ENCODE peak calls at places on chromosome 5, in four cellular contexts. G is osteoblast, M is HCT116, B is cardiac muscle cell. S is an unnamed sample. For H3K9me3, the result is how much of the 10 kb centered on the place peaks cover.

GRCh38 chr5:45260292-45260691 is 435.9 kb downstream of the HCN1 start:
- DNase-seq in G (no peak), M (no peak), B (no peak), S (no peak)

GRCh38 chr5:160001457-160001856 is 7.5 kb upstream of the TTC1 start:
- DNase-seq in G (no peak), M (no peak), B (no peak), S (no peak)

GRCh38 chr5:115986358-115986757 is 24.1 kb downstream of the LVRN start:
- DNase-seq in G (no peak), M (no peak), B (peak), S (no peak)

GRCh38 chr5:149445739-149446369 is 66.8 kb upstream of the IL17B start:
- DNase-seq in G (peak), M (no peak), B (peak), S (no peak)

GRCh38 chr5:122458278-122458872 is 146.3 kb downstream of the SNCAIP start:
- DNase-seq in G (peak), M (peak), B (peak), S (no peak)

GRCh38 chr5:137078171-137078665 is 420.9 kb downstream of the SPOCK1 start:
- DNase-seq in G (no peak), M (peak), B (no peak), S (no peak)

GRCh38 chr5:145237843-145238242 is 597.3 kb downstream of the PRELID2 start:
- DNase-seq in G (no peak), M (peak), B (peak), S (no peak)

GRCh38 chr5:67350185-67350584 is 153.6 kb upstream of the CD180 start:
- DNase-seq in G (no peak), M (no peak), B (no peak), S (no peak)

GRCh38 chr5:51997908-51998307 is 614.7 kb downstream of the ISL1 start:
- DNase-seq in G (peak), M (no peak), B (no peak), S (no peak)

GRCh38 chr5:147821791-147822190 is 9.7 kb downstream of the SPINK1 start:
- DNase-seq in G (no peak), M (no peak), B (no peak), S (no peak)

GRCh38 chr5:135605221-135605620 is 26.4 kb upstream of the CXCL14 start:
- DNase-seq in G (no peak), M (no peak), B (no peak), S (no peak)

GRCh38 chr5:161391724-161392123 is 154.8 kb downstream of the GABRB2 start:
- DNase-seq in G (peak), M (no peak), B (no peak), S (no peak)

GRCh38 chr5:141422742-141423291 is 2.0 kb downstream of the PCDHGA11 start:
- DNase-seq in G (no peak), M (no peak), B (no peak), S (no peak)
- H3K9me3 ChIP-seq in G (under half), M (under half), B (under half), S (under half)

DNA sequence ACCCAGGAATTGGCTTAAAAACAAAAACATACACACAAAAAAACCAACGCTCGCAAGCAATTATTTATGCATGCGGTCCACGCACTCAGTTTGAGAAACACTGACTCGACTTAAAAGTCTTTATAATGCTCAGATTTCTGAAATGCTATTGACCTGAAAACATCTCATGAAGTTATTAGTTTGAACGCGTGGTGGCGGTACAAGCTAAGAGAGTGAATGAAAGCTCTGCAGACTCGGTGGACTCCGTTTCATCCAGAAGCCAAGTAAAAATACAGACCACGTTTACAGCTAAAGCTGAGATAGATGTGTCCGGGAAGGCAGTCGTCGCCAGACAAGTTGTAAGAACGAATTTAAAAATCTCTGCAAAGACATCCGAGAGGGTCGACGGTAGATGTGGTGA is at the start of gene PCDHB6:
- DNase-seq in G (no peak), M (no peak), B (peak), S (no peak)
- H3K9me3 ChIP-seq in G (under half), M (under half), B (under half), S (under half)

GRCh38 chr5:18380729-18381362 is 746.6 kb downstream of the TAF11L14 start:
- DNase-seq in G (no peak), M (no peak), B (no peak), S (no peak)
- H3K9me3 ChIP-seq in G (under half), M (under half), B (under half), S (under half)

GRCh38 chr5:141393267-141393666 is 834 bp downstream of the PCDHGA8 start:
- DNase-seq in G (no peak), M (no peak), B (no peak), S (no peak)
- H3K9me3 ChIP-seq in G (under half), M (under half), B (under half), S (under half)

DNA sequence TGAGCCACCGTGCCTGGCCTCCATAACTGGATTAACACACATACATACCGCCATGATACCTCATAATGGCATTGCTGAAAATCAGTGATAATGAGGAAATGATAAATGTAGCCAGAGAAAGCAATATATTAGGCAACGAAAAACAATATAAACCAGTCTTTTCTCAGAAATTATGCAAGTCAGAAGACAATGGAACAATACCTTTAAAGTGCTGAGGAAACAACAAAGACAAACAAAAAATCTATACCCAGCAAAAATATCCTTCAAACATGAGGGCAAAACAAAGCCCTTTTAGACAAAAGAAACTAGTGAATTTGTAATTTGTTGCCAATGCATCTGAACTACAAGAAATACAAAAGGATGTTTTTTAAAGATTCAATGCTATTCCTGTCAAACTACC is 98.2 kb upstream of the TNFAIP8 start:
- DNase-seq in G (no peak), M (no peak), B (no peak), S (no peak)
- H3K9me3 ChIP-seq in G (under half), M (under half), B (under half), S (under half)

GRCh38 chr5:154002093-154002492 is 36.6 kb downstream of the FAM114A2 start:
- DNase-seq in G (no peak), M (no peak), B (peak), S (no peak)

GRCh38 chr5:153998768-153999167 is 39.9 kb downstream of the FAM114A2 start:
- DNase-seq in G (no peak), M (no peak), B (no peak), S (no peak)

GRCh38 chr5:154000703-154001102 is 38.0 kb downstream of the FAM114A2 start:
- DNase-seq in G (no peak), M (no peak), B (no peak), S (no peak)

GRCh38 chr5:153998010-153998409 is 40.7 kb downstream of the FAM114A2 start:
- DNase-seq in G (no peak), M (no peak), B (peak), S (no peak)

DNA sequence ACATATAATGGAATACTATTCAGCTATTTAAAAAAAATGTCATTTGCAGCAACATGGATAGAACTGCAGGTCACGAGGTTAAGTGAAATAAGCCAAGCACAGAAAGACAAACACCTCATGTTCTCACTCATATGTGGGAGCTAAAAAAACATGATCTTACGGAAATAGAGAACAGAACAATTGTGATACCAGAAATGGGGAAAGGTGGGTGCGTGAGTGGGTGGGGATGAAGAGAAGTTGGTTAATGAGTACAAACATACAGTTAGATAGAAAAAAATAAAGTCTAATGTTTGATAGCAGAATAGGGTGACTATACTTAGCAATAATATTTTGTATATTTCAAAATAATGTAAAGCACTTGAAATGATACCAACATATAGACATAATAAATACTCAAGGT is 38.7 kb downstream of the FAM114A2 start:
- DNase-seq in G (no peak), M (no peak), B (no peak), S (no peak)
- H3K9me3 ChIP-seq in G (under half), M (under half), B (under half), S (under half)

DNA sequence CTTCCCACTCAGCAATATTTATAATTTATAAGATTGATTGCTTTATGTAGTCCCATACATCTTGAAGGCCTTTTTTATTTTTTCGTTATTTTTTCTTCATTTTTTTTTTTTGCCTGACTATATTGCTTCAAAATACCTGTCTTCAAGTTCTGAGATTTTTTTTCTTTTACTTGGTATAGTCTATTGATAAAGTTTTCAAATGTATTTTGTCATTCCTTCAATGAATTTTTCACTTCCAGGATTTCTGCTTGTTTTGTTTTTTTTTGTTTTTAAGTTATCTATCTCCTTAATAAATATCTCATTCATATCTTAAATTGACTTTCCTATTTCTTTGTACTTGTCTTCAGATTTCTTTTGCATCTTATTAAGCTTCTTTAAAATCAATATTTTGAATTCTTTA is 905.6 kb upstream of the CDH6 start:
- DNase-seq in G (no peak), M (no peak), B (no peak), S (no peak)
- H3K9me3 ChIP-seq in G (under half), M (under half), B (under half), S (under half)

DNA sequence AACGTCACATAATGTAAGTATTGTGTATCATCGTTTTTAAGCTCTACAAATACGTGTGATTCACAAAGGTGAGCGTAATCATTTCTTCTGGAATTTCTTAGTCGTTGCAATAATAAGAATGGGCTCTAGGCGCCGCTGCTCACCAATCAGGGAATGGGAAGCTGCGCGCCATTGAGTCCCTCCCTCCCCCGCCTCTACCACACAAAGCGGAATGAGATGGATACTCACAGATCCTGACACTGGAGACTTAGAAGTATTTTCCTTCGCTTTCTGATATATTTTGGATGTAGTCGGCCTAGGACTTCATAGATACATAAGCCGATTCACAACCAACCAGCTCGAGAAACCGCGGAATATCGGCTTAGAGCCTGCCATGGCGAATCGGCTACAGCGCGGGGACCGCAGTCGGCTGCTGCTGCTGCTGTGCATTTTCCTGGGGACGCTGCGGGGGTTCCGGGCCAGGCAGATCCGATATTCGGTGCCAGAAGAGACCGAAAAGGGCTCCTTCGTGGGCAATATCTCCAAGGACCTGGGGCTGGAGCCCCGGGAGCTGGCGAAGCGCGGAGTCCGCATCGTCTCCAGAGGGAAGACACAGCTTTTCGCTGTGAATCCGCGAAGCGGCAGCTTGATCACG is at the start of gene PCDHGA11:
- DNase-seq in G (peak), M (peak), B (peak), S (no peak)
- H3K9me3 ChIP-seq in G (under half), M (under half), B (under half), S (under half)

DNA sequence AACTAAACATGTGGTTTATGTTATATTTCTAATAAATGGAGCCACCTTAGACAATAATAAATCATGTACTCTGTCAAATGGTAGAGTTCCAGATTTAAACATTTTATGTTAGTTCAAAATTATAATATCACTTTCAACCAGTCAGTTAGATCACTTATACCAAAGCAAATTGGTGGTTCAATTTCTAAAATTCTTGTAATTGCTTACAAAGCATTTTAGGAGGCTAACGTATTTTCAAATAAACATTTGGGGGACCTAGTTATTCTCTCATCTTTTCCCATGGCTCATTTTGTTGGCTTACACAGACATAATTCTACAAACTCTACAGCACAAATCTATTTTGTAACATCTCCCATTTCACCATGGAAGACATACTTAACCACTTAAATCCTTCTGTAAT is 39.9 kb downstream of the EDIL3 start:
- DNase-seq in G (no peak), M (no peak), B (no peak), S (no peak)
- H3K9me3 ChIP-seq in G (under half), M (under half), B (under half), S (under half)

DNA sequence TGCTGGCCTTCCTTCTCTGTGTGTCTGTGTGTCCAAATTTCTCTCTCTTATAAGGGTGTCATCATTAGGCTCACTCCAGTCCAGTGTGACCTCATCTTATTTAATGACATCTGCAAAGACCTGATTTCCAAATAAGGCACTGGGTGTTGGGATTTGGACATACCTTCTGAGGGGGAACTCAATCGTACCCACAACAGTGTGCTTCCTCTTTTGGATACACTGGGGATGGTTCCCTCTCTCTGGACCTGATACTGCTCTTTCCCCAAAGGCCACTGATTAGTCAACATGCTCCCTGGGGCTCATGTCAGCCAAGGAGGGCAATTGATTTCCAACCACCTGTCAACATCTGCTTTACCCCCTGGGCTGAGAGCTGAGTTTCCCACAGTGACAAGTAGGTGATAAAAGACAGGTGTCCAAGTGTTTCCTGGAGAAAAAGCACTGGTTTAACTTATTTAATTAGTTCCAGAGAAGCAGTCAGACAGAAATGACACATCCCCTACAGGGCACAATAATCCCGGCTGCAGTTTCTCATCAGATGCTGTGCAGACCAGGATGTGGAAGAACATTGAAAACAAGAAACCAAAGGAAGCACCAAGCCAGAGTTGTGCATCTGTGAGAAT is 17.8 kb upstream of the CEP72 start:
- DNase-seq in G (no peak), M (no peak), B (no peak), S (no peak)
- H3K9me3 ChIP-seq in G (under half), M (under half), B (under half), S (under half)